ENCODE peak calls at places on chromosomes 2 and 18, in seven cellular contexts. One of them, this sample, is unnamed.

GRCh38 chr2:237262838-237263771 is 150.9 kb downstream of the COL6A3 start:
- DNase-seq in SHP77: no peak
- DNase-seq in activated naive CD8-positive, alpha-beta T cell treated with anti-CD3 and anti-CD28 coated beads, Interleukin-2, amount 10 ng/mL, durations not matched to agents 7 days and 5 days: no peak
- DNase-seq in RWPE1: peak; percentile 65
- DNase-seq in kidney tubule cell: peak; percentile 16
- DNase-seq in T-helper 2 cell: no peak
- DNase-seq in hypothalamus: no peak
- DNase-seq in this sample: no peak

GRCh38 chr2:192190474-192190873 is 4.3 kb downstream of the TMEFF2 start:
- DNase-seq in SHP77: peak; percentile 9
- DNase-seq in activated naive CD8-positive, alpha-beta T cell treated with anti-CD3 and anti-CD28 coated beads, Interleukin-2, amount 10 ng/mL, durations not matched to agents 7 days and 5 days: no peak
- DNase-seq in RWPE1: peak; percentile 24
- DNase-seq in kidney tubule cell: peak; percentile 25
- DNase-seq in T-helper 2 cell: no peak
- DNase-seq in hypothalamus: no peak
- DNase-seq in this sample: no peak

GRCh38 chr2:209008636-209009287 is 415.1 kb upstream of the MAP2 start:
- DNase-seq in SHP77: no peak
- DNase-seq in activated naive CD8-positive, alpha-beta T cell treated with anti-CD3 and anti-CD28 coated beads, Interleukin-2, amount 10 ng/mL, durations not matched to agents 7 days and 5 days: no peak
- DNase-seq in RWPE1: no peak
- DNase-seq in kidney tubule cell: no peak
- DNase-seq in T-helper 2 cell: no peak
- DNase-seq in hypothalamus: no peak
- DNase-seq in this sample: no peak

GRCh38 chr2:201580486-201580885 is 62.8 kb downstream of the TMEM237 start:
- DNase-seq in SHP77: no peak
- DNase-seq in activated naive CD8-positive, alpha-beta T cell treated with anti-CD3 and anti-CD28 coated beads, Interleukin-2, amount 10 ng/mL, durations not matched to agents 7 days and 5 days: no peak
- DNase-seq in RWPE1: no peak
- DNase-seq in kidney tubule cell: no peak
- DNase-seq in T-helper 2 cell: no peak
- DNase-seq in hypothalamus: no peak
- DNase-seq in this sample: no peak

GRCh38 chr2:172089633-172090032 is 4.3 kb downstream of the DLX1 start:
- DNase-seq in SHP77: no peak
- DNase-seq in activated naive CD8-positive, alpha-beta T cell treated with anti-CD3 and anti-CD28 coated beads, Interleukin-2, amount 10 ng/mL, durations not matched to agents 7 days and 5 days: no peak
- DNase-seq in RWPE1: no peak
- DNase-seq in kidney tubule cell: no peak
- DNase-seq in T-helper 2 cell: no peak
- DNase-seq in hypothalamus: no peak
- DNase-seq in this sample: no peak

GRCh38 chr2:226985227-226985946 is 149.5 kb downstream of the RHBDD1 start:
- DNase-seq in SHP77: peak; percentile 40
- DNase-seq in activated naive CD8-positive, alpha-beta T cell treated with anti-CD3 and anti-CD28 coated beads, Interleukin-2, amount 10 ng/mL, durations not matched to agents 7 days and 5 days: no peak
- DNase-seq in RWPE1: peak; percentile 39
- DNase-seq in kidney tubule cell: peak; percentile 65
- DNase-seq in T-helper 2 cell: no peak
- DNase-seq in hypothalamus: peak; percentile 39
- DNase-seq in this sample: no peak

GRCh38 chr2:222731183-222731582 is 59.7 kb downstream of the MOGAT1 start:
- DNase-seq in SHP77: no peak
- DNase-seq in activated naive CD8-positive, alpha-beta T cell treated with anti-CD3 and anti-CD28 coated beads, Interleukin-2, amount 10 ng/mL, durations not matched to agents 7 days and 5 days: no peak
- DNase-seq in RWPE1: no peak
- DNase-seq in kidney tubule cell: peak; percentile 78
- DNase-seq in T-helper 2 cell: no peak
- DNase-seq in hypothalamus: no peak
- DNase-seq in this sample: no peak

GRCh38 chr2:170530284-170530745 is 184.8 kb upstream of the SP5 start:
- DNase-seq in SHP77: peak; percentile 85
- DNase-seq in activated naive CD8-positive, alpha-beta T cell treated with anti-CD3 and anti-CD28 coated beads, Interleukin-2, amount 10 ng/mL, durations not matched to agents 7 days and 5 days: no peak
- DNase-seq in RWPE1: no peak
- DNase-seq in kidney tubule cell: peak; percentile 60
- DNase-seq in T-helper 2 cell: no peak
- DNase-seq in hypothalamus: peak; percentile 45
- DNase-seq in this sample: no peak

GRCh38 chr2:101354910-101355309 is 32.4 kb downstream of the CREG2 start:
- DNase-seq in SHP77: no peak
- DNase-seq in activated naive CD8-positive, alpha-beta T cell treated with anti-CD3 and anti-CD28 coated beads, Interleukin-2, amount 10 ng/mL, durations not matched to agents 7 days and 5 days: no peak
- DNase-seq in RWPE1: no peak
- DNase-seq in kidney tubule cell: no peak
- DNase-seq in T-helper 2 cell: no peak
- DNase-seq in hypothalamus: no peak
- DNase-seq in this sample: no peak

GRCh38 chr2:221444106-221444505 is 128.0 kb downstream of the EPHA4 start:
- DNase-seq in SHP77: no peak
- DNase-seq in activated naive CD8-positive, alpha-beta T cell treated with anti-CD3 and anti-CD28 coated beads, Interleukin-2, amount 10 ng/mL, durations not matched to agents 7 days and 5 days: no peak
- DNase-seq in RWPE1: peak; percentile 23
- DNase-seq in kidney tubule cell: peak; percentile 65
- DNase-seq in T-helper 2 cell: no peak
- DNase-seq in hypothalamus: no peak
- DNase-seq in this sample: no peak

GRCh38 chr2:231541605-231542509 is 11.6 kb upstream of the NMUR1 start:
- DNase-seq in SHP77: peak; percentile 27
- DNase-seq in activated naive CD8-positive, alpha-beta T cell treated with anti-CD3 and anti-CD28 coated beads, Interleukin-2, amount 10 ng/mL, durations not matched to agents 7 days and 5 days: no peak
- DNase-seq in RWPE1: no peak
- DNase-seq in kidney tubule cell: no peak
- DNase-seq in T-helper 2 cell: no peak
- DNase-seq in hypothalamus: no peak
- DNase-seq in this sample: no peak

GRCh38 chr2:233481368-233482142 is 85.0 kb downstream of the USP40 start:
- DNase-seq in SHP77: no peak
- DNase-seq in activated naive CD8-positive, alpha-beta T cell treated with anti-CD3 and anti-CD28 coated beads, Interleukin-2, amount 10 ng/mL, durations not matched to agents 7 days and 5 days: no peak
- DNase-seq in RWPE1: peak; percentile 42
- DNase-seq in kidney tubule cell: peak; percentile 71
- DNase-seq in T-helper 2 cell: no peak
- DNase-seq in hypothalamus: no peak
- DNase-seq in this sample: no peak

GRCh38 chr2:239162141-239162821 is 238.5 kb downstream of the HDAC4 start:
- DNase-seq in SHP77: no peak
- DNase-seq in activated naive CD8-positive, alpha-beta T cell treated with anti-CD3 and anti-CD28 coated beads, Interleukin-2, amount 10 ng/mL, durations not matched to agents 7 days and 5 days: peak; percentile 20
- DNase-seq in RWPE1: no peak
- DNase-seq in kidney tubule cell: no peak
- DNase-seq in T-helper 2 cell: no peak
- DNase-seq in hypothalamus: no peak
- DNase-seq in this sample: no peak

GRCh38 chr2:54588244-54588899 is 132.2 kb downstream of the SPTBN1 start:
- DNase-seq in SHP77: no peak
- DNase-seq in activated naive CD8-positive, alpha-beta T cell treated with anti-CD3 and anti-CD28 coated beads, Interleukin-2, amount 10 ng/mL, durations not matched to agents 7 days and 5 days: no peak
- DNase-seq in RWPE1: no peak
- DNase-seq in kidney tubule cell: no peak
- DNase-seq in T-helper 2 cell: no peak
- DNase-seq in hypothalamus: no peak
- DNase-seq in this sample: no peak

GRCh38 chr18:79582978-79583377 is 96.6 kb upstream of the CTDP1 start:
- DNase-seq in SHP77: no peak
- DNase-seq in activated naive CD8-positive, alpha-beta T cell treated with anti-CD3 and anti-CD28 coated beads, Interleukin-2, amount 10 ng/mL, durations not matched to agents 7 days and 5 days: no peak
- DNase-seq in RWPE1: no peak
- DNase-seq in kidney tubule cell: no peak
- DNase-seq in T-helper 2 cell: no peak
- DNase-seq in hypothalamus: no peak
- DNase-seq in this sample: no peak

GRCh38 chr2:126496493-126496892 is 159.5 kb upstream of the GYPC start:
- DNase-seq in SHP77: no peak
- DNase-seq in activated naive CD8-positive, alpha-beta T cell treated with anti-CD3 and anti-CD28 coated beads, Interleukin-2, amount 10 ng/mL, durations not matched to agents 7 days and 5 days: no peak
- DNase-seq in RWPE1: no peak
- DNase-seq in kidney tubule cell: no peak
- DNase-seq in T-helper 2 cell: no peak
- DNase-seq in hypothalamus: no peak
- DNase-seq in this sample: no peak

GRCh38 chr2:191892391-191892790 is 45.5 kb upstream of the CAVIN2 start:
- DNase-seq in SHP77: no peak
- DNase-seq in activated naive CD8-positive, alpha-beta T cell treated with anti-CD3 and anti-CD28 coated beads, Interleukin-2, amount 10 ng/mL, durations not matched to agents 7 days and 5 days: no peak
- DNase-seq in RWPE1: no peak
- DNase-seq in kidney tubule cell: peak; percentile 49
- DNase-seq in T-helper 2 cell: no peak
- DNase-seq in hypothalamus: no peak
- DNase-seq in this sample: no peak